ENCODE peak calls at places on chromosomes 11 and 22, in six cellular contexts. G is Daoy, E is thyroid gland, X is myocyte, K is fibroblast of pulmonary artery, M is GM23248. H is an unnamed sample.

GRCh38 chr11:83287631-83288030 is 1.5 kb upstream of the CCDC90B start:
- DNase-seq in G (no peak), K (no peak), X (no peak), E (no peak), M (no peak), H (no peak)

GRCh38 chr11:27139742-27140141 is 99.1 kb downstream of the BBOX1 start:
- DNase-seq in M (no peak), E (no peak), X (no peak), K (peak; percentile 43), G (no peak), H (no peak)

GRCh38 chr11:7844521-7844920 is 47.8 kb upstream of the OR5P2 start:
- DNase-seq in M (no peak), E (no peak), X (no peak), K (no peak), G (no peak), H (no peak)

GRCh38 chr11:68455485-68455884 is 5.1 kb upstream of the PPP6R3 start:
- DNase-seq in G (no peak), M (no peak), E (no peak), X (no peak), K (no peak), H (no peak)

GRCh38 chr11:68414457-68415221 is 45.9 kb upstream of the PPP6R3 start:
- DNase-seq in K (no peak), E (no peak), M (no peak), X (no peak), G (no peak), H (no peak)

GRCh38 chr11:18495703-18496102 is 31.0 kb downstream of the TSG101 start:
- DNase-seq in G (no peak), M (no peak), E (no peak), K (no peak), X (no peak), H (no peak)

GRCh38 chr22:44305888-44306287 is 6.9 kb downstream of the SHISAL1 start:
- DNase-seq in G (no peak), X (no peak), K (no peak), E (no peak), M (peak; percentile 42), H (no peak)

GRCh38 chr11:74520927-74521665 is 27.6 kb upstream of the LIPT2 start:
- DNase-seq in M (no peak), X (no peak), G (no peak), E (no peak), K (no peak), H (no peak)

GRCh38 chr11:128582496-128583366 is 4.6 kb downstream of the ETS1 start:
- DNase-seq in M (peak; percentile 97), G (peak; percentile 90), X (peak; percentile 85), K (peak; percentile 93), E (peak; percentile 36), H (peak; percentile 92)

GRCh38 chr11:77775941-77776340 is 44.6 kb downstream of the RSF1 start:
- DNase-seq in K (no peak), X (peak; percentile 75), G (no peak), E (no peak), M (no peak), H (no peak)

GRCh38 chr11:118930152-118930712 is 4.5 kb upstream of the BCL9L start:
- DNase-seq in E (peak; percentile 94), G (peak; percentile 72), M (peak; percentile 74), X (peak; percentile 78), K (peak; percentile 80), H (peak; percentile 69)

GRCh38 chr11:64970731-64971151 is 1.2 kb downstream of the MAJIN start:
- DNase-seq in G (peak; percentile 16), X (no peak), E (no peak), K (no peak), M (no peak), H (no peak)

GRCh38 chr22:29810156-29810555 is 27.9 kb downstream of the ASCC2 start:
- DNase-seq in E (no peak), G (no peak), K (no peak), X (peak; percentile 88), M (no peak), H (no peak)

GRCh38 chr11:45662665-45663485 is 2.5 kb downstream of the CHST1 start:
- DNase-seq in X (peak; percentile 61), G (peak; percentile 84), E (no peak), K (peak; percentile 93), M (peak; percentile 96), H (peak; percentile 83)

GRCh38 chr11:11620251-11620965 is 1.4 kb downstream of the GALNT18 start:
- DNase-seq in E (peak; percentile 57), X (peak; percentile 51), M (peak; percentile 50), K (no peak), G (peak; percentile 62), H (peak; percentile 48)

GRCh38 chr22:47206819-47207218 is 444.4 kb downstream of the TBC1D22A start:
- DNase-seq in G (no peak), K (no peak), X (no peak), E (no peak), M (no peak), H (no peak)

GRCh38 chr11:1862588-1863351 is 9.9 kb downstream of the LSP1 start:
- DNase-seq in M (peak; percentile 58), X (peak; percentile 74), K (peak; percentile 21), E (no peak), G (peak; percentile 88), H (peak; percentile 84)

H was measured in RPMI7951.